ENCODE peak calls at places on chromosomes 16 and 17, in six cellular contexts. W, A, D, I, R and C are unnamed samples.

GRCh38 chr16:49183911-49184310 is 97.7 kb downstream of the CBLN1 start:
- DNase-seq in W (peak; percentile 24), A (no peak), D (peak; percentile 80), I (peak; percentile 11), R (no peak), C (peak; percentile 38)

GRCh38 chr17:48261297-48261880 is 153.8 kb downstream of the SNX11 start:
- DNase-seq in W (peak; percentile 49), A (no peak), D (peak; percentile 76), I (peak; percentile 53), R (no peak), C (peak; percentile 30)

GRCh38 chr16:2364638-2365210 is 24.2 kb upstream of the ABCA3 start:
- DNase-seq in W (peak; percentile 63), A (no peak), D (no peak), I (no peak), R (no peak), C (no peak)

GRCh38 chr16:55418586-55418985 is 60.4 kb upstream of the MMP2 start:
- DNase-seq in W (no peak), A (no peak), D (no peak), I (peak; percentile 30), R (no peak), C (no peak)

GRCh38 chr17:57915532-57915931 is 39.7 kb downstream of the CUEDC1 start:
- DNase-seq in W (no peak), A (no peak), D (no peak), I (no peak), R (no peak), C (no peak)

GRCh38 chr17:72336026-72336803 is 215.4 kb downstream of the SOX9 start:
- DNase-seq in W (no peak), A (no peak), D (no peak), I (no peak), R (no peak), C (no peak)

GRCh38 chr17:57552114-57552601 is 192.9 kb downstream of the CCDC182 start:
- DNase-seq in W (no peak), A (no peak), D (peak; percentile 92), I (peak; percentile 42), R (no peak), C (no peak)

GRCh38 chr17:57879437-57880085 is 29.7 kb upstream of the MRPS23 start:
- DNase-seq in W (peak; percentile 68), A (no peak), D (no peak), I (no peak), R (no peak), C (no peak)

GRCh38 chr17:80453126-80453979 is 23.1 kb downstream of the NPTX1 start:
- DNase-seq in W (no peak), A (no peak), D (no peak), I (peak; percentile 59), R (no peak), C (no peak)

GRCh38 chr17:48546187-48546923 is 1.4 kb upstream of the HOXB2 start:
- DNase-seq in W (no peak), A (no peak), D (no peak), I (peak; percentile 61), R (no peak), C (no peak)

GRCh38 chr16:86494039-86494564 is 16.2 kb upstream of the FOXF1 start:
- DNase-seq in W (no peak), A (no peak), D (no peak), I (no peak), R (no peak), C (no peak)

GRCh38 chr16:25481636-25482035 is 210.1 kb upstream of the HS3ST4 start:
- DNase-seq in W (no peak), A (no peak), D (no peak), I (no peak), R (no peak), C (peak; percentile 82)

DNA sequence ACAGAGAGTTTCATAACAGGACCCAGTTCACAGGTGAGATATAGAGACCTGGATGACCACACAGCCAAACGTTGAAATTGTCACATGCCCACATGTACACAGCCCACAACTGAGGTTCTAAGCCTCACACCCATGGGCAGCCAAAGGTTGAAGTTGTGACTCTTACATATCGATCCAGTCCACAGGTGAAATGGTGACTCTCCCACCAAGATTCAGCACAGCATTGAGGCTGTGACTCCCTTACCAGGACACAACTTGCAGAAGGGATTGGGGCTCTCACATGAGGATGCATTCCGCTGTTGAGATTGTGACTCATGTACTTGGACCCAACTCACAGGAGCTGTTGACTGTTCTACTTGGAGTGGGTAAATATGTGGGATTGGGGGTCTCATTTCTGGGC is 1836.4 kb downstream of the TP53TG3F start:
- DNase-seq in W (no peak), A (no peak), D (no peak), I (no peak), R (no peak), C (no peak)
- H3K9me3 ChIP-seq in W (peaks cover 5% of the 10 kb centered on the region), A (peaks cover 12% of the 10 kb centered on the region), D (peaks cover 32% of the 10 kb centered on the region), I (no peaks in the 10 kb centered on the region), R (no peaks in the 10 kb centered on the region), C (no peaks in the 10 kb centered on the region)

GRCh38 chr16:67930678-67931211 is 917 bp downstream of the CTRL start:
- DNase-seq in W (no peak), A (no peak), D (no peak), I (no peak), R (no peak), C (no peak)
- H3K9me3 ChIP-seq in W (no peaks in the 10 kb centered on the region), A (no peaks in the 10 kb centered on the region), D (no peaks in the 10 kb centered on the region), I (no peaks in the 10 kb centered on the region), R (no peaks in the 10 kb centered on the region), C (no peaks in the 10 kb centered on the region)

DNA sequence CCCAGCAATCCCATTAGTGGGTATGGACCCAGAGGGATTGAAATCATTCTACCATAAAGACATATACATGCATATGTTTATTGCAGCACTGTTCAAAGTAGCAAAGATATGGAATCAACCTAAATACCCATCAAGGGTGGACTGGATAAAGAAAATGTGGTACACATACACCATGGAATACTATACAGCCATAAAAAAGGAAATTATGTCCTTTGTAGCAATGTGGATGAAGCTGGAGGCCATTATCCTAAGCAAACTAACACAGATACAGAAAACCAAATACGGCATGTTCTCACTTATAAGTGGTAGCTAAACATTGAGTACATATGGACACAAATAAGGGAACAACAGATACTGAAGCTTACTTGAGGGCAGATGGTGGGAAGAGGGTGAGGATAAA is 2.4 kb downstream of the KRTAP2-3 start:
- DNase-seq in W (no peak), A (no peak), D (peak; percentile 22), I (no peak), R (no peak), C (no peak)
- H3K9me3 ChIP-seq in W (no peaks in the 10 kb centered on the region), A (peaks cover 14% of the 10 kb centered on the region), D (no peaks in the 10 kb centered on the region), I (no peaks in the 10 kb centered on the region), R (no peaks in the 10 kb centered on the region), C (no peaks in the 10 kb centered on the region)

DNA sequence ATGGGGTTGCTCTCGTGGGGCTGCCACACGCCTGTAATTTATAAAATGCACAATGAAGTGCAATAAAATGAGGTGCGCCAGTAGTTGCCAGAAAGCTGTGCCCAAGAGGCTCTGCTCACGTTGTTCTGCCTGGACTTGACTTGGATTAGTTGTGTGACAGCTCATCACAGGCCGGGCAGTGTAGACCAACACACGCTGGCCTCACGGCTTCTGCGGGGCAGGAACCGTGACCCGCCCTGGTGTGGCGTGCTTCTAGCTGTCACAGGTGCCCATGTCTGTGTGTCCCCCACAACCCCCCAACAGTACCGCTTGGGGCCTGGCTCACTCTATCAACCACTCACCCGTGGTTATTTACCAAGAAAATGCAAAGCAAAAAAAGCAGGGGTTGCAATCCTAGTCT is 112.2 kb upstream of the ZNF750 start:
- DNase-seq in W (no peak), A (peak; percentile 5), D (no peak), I (no peak), R (no peak), C (no peak)
- H3K9me3 ChIP-seq in W (no peaks in the 10 kb centered on the region), A (peaks cover 53% of the 10 kb centered on the region), D (peaks cover 36% of the 10 kb centered on the region), I (no peaks in the 10 kb centered on the region), R (no peaks in the 10 kb centered on the region), C (peaks cover 48% of the 10 kb centered on the region)